ENCODE peak calls at places on chromosomes 11 and 22, in six cellular contexts. F is tibial artery, Y is IMR-90, Q is prostate gland, U is OCI-LY7, V is left ventricle myocardium inferior. O is an unnamed sample.

GRCh38 chr11:92269021-92269420 is 44.4 kb downstream of the FAT3 start:
- DNase-seq in V (no peak), Q (no peak), U (no peak), Y (peak; percentile 42), F (no peak), O (peak; percentile 16)

GRCh38 chr11:113296447-113297205 is 17.8 kb upstream of the TTC12 start:
- DNase-seq in Q (no peak), U (no peak), Y (no peak), V (no peak), F (no peak), O (no peak)

GRCh38 chr11:64607381-64608259 is 16.6 kb downstream of the SLC22A12 start:
- DNase-seq in Y (peak; percentile 5), V (no peak), Q (no peak), F (no peak), U (no peak), O (no peak)

GRCh38 chr11:133271206-133271605 is 261.1 kb downstream of the OPCML start:
- DNase-seq in V (no peak), Q (no peak), Y (no peak), F (no peak), U (no peak), O (no peak)

GRCh38 chr11:76656087-76656531 is 14.4 kb downstream of the LRRC32 start:
- DNase-seq in Y (no peak), U (no peak), F (peak; percentile 21), Q (no peak), V (no peak), O (no peak)

GRCh38 chr22:30116362-30117117 is 36.3 kb downstream of the HORMAD2 start:
- DNase-seq in F (no peak), U (no peak), Q (no peak), V (no peak), Y (peak; percentile 78), O (peak; percentile 11)

GRCh38 chr11:121341609-121342008 is 49.0 kb downstream of the SC5D start:
- DNase-seq in V (no peak), F (no peak), Y (no peak), Q (no peak), U (peak; percentile 60), O (no peak)

GRCh38 chr22:47631571-47632102 is 869.2 kb downstream of the TBC1D22A start:
- DNase-seq in Y (no peak), Q (no peak), V (no peak), U (no peak), F (no peak), O (no peak)

GRCh38 chr11:20353829-20354434 is 9.6 kb upstream of the HTATIP2 start:
- DNase-seq in U (peak; percentile 35), F (no peak), V (no peak), Q (no peak), Y (peak; percentile 48), O (no peak)

DNA sequence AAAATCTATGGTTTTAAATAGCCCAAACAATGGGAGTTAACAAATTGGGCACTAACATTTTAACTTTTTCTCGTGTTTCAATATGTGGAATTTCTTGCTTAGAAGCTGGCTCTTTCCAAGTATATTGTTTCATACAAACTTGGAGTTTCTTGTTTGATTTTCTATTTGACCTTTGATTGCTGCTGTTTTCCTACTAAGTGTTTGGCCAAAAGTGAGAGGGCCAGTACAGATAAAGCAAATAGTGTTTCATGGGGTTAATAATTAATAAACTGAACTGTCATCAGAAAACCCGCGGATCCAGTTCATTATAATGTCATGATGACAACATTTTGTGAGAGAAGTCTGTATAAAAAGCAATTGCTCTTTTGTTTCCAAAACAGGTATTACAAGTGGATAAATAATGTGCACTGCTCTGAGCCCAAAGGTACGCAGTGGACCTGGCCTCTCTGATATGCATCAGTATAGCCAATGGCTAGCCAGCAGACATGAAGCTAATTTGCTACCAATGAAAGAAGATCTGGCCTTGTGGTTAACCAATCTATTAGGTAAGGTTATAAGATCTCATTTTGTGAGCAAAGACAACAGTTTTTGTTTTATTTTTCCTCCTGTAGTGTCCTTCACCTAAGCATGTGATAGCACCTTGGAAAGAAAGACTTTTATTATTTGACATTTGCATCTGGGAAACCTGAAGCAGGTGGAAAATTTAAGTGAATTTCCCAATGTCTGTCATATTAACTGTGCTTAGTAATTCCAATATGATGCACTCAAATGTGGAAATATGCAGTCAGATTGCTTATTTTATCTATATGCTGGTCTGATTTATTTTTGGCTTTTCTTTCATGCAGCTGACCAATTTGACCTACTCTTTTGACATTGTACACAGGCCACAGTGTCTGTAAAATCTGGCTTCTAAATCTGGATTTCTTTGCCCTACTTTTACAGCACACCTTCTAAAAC is 8.3 kb downstream of the GAS2 start:
- DNase-seq in Y (no peak), F (no peak), Q (no peak), U (no peak), V (no peak), O (no peak)
- H3K4me3 ChIP-seq in Y (no peak overlapping the region), F (no peak overlapping the region), Q (no peak overlapping the region), U (no peak overlapping the region), V (no peak overlapping the region), O (no peak overlapping the region)

GRCh38 chr11:3156282-3156660 is 8.8 kb downstream of the OSBPL5 start:
- DNase-seq in V (peak; percentile 19), Y (no peak), F (peak; percentile 69), U (no peak), Q (no peak), O (no peak)

GRCh38 chr11:3154001-3154599 is 11.0 kb downstream of the OSBPL5 start:
- DNase-seq in Q (no peak), Y (no peak), V (peak; percentile 16), U (no peak), F (no peak), O (no peak)

GRCh38 chr11:3155691-3156258 is 9.3 kb downstream of the OSBPL5 start:
- DNase-seq in V (peak; percentile 20), Y (no peak), F (peak; percentile 21), U (no peak), Q (no peak), O (no peak)

GRCh38 chr11:3156661-3157311 is 8.3 kb downstream of the OSBPL5 start:
- DNase-seq in F (peak; percentile 16), U (peak; percentile 80), Y (no peak), V (peak; percentile 13), Q (no peak), O (no peak)

GRCh38 chr11:3155216-3155615 is 9.9 kb downstream of the OSBPL5 start:
- DNase-seq in Q (no peak), Y (no peak), V (peak; percentile 16), F (peak; percentile 17), U (no peak), O (no peak)
- H3K27ac ChIP-seq in Q (peak overlapping the region; percentile 21), Y (peak overlapping the region; percentile 22), V (peak overlapping the region; percentile 78), F (peak overlapping the region; percentile 93), U (no peak overlapping the region), O (peak overlapping the region; percentile 31)

GRCh38 chr11:115525600-115526006 is 21.4 kb upstream of the CADM1 start:
- DNase-seq in V (no peak), U (no peak), Y (no peak), Q (no peak), F (no peak), O (no peak)

GRCh38 chr11:115535781-115536180 is 31.6 kb upstream of the CADM1 start:
- DNase-seq in Q (no peak), F (no peak), V (no peak), Y (no peak), U (no peak), O (no peak)

GRCh38 chr11:115528217-115528616 is 24.0 kb upstream of the CADM1 start:
- DNase-seq in V (peak; percentile 60), Y (no peak), U (no peak), F (no peak), Q (no peak), O (no peak)

GRCh38 chr11:115527534-115528125 is 23.4 kb upstream of the CADM1 start:
- DNase-seq in Y (no peak), V (no peak), Q (peak; percentile 36), U (no peak), F (no peak), O (no peak)

DNA sequence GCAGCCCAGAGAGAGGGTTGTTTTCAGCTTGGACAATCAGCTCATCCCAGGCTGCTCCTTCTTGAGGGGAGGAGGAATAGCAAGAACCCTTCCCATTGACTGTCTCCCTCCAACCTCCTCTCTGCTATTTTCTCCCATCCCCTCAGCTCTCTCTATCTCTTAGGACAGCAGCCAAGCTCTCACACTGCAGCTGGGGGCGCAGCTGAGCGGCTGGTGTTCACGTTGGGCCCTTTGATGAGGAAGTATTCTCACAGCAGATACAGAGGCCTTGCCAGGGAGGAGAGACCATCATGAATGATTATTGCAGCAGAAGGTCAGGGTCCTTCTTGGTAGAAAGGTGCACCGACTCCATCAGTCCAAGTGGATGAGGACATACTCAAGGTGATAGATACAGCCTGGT is 26.5 kb upstream of the CADM1 start:
- DNase-seq in F (no peak), V (no peak), Y (no peak), Q (no peak), U (peak; percentile 42), O (no peak)
- TF ChIP-seq CTCF in F (no peak), V (no peak), Y (peak; percentile 8), Q (no peak), U (peak; percentile 69), O (peak; percentile 39)

DNA sequence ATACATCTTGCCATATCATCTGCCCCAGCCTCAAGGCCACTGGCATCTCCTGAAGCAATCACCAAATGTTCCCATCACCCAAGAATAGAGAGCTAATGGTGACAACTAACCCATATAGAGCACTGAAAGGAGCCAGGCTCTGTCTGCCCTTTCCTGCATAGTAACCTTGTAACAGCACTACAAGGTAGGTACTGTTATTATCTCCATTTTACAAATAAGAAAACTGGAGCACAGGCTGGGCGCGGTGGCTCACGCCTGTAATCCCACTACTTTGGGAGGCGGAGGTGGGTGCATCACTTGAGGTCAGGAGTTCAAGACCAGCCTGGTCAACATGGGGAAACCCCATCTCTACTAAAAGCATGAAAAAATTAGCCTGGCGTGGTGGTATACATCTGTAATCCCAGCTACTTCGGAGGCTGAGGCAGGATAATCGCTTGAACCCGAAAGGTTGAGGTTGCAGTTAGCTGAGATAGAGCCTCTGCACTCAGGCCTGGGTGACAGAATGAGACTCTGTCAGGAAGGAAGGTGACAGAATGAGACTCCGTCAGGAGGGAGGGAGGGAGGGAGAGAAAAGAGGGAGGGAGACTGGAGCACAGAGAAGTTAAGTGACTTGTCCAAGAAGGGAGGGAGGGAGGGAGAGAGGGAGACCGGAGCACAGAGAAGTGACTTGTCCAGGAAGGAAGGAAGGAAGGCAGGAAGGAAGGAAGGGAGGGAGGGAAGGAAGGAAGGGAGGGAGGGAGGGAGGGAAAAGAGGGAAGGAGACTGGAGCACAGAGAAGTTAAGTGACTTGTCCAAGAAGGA is 2.2 kb downstream of the SLC35F2 start:
- DNase-seq in Y (no peak), F (no peak), Q (no peak), V (no peak), U (no peak), O (no peak)
- H3K4me3 ChIP-seq in Y (no peak overlapping the region), F (no peak overlapping the region), Q (no peak overlapping the region), V (no peak overlapping the region), U (no peak overlapping the region), O (no peak overlapping the region)